ENCODE peak calls at places on chromosomes 5 and 9, in ten cellular contexts. One of them, this sample, is unnamed.
A peak's percentile ranks its signal among the peaks of the same experiment; 100 is the strongest.

GRCh38 chr5:172482156-172483020 is 28.1 kb upstream of the SH3PXD2B start:
- DNase-seq in AG09309: no peak
- DNase-seq in BJ: no peak
- DNase-seq in H9: no peak
- DNase-seq in left ventricle myocardium inferior: no peak
- DNase-seq in left lung: no peak
- DNase-seq in GM13977: no peak
- DNase-seq in suprapubic skin: no peak
- DNase-seq in right atrium auricular region: no peak
- DNase-seq in Calu3: no peak
- DNase-seq in this sample: no peak

GRCh38 chr5:109585012-109585599 is 104.6 kb upstream of the MAN2A1 start:
- DNase-seq in AG09309: no peak
- DNase-seq in BJ: no peak
- DNase-seq in H9: no peak
- DNase-seq in left ventricle myocardium inferior: no peak
- DNase-seq in left lung: no peak
- DNase-seq in GM13977: no peak
- DNase-seq in suprapubic skin: no peak
- DNase-seq in right atrium auricular region: no peak
- DNase-seq in Calu3: no peak
- DNase-seq in this sample: no peak

GRCh38 chr5:107129051-107129450 is 541.7 kb downstream of the EFNA5 start:
- DNase-seq in AG09309: no peak
- DNase-seq in BJ: no peak
- DNase-seq in H9: no peak
- DNase-seq in left ventricle myocardium inferior: no peak
- DNase-seq in left lung: no peak
- DNase-seq in GM13977: no peak
- DNase-seq in suprapubic skin: no peak
- DNase-seq in right atrium auricular region: no peak
- DNase-seq in Calu3: no peak
- DNase-seq in this sample: peak; percentile 38

GRCh38 chr9:19239955-19240354 is 9.5 kb downstream of the DENND4C start:
- DNase-seq in AG09309: no peak
- DNase-seq in BJ: no peak
- DNase-seq in H9: no peak
- DNase-seq in left ventricle myocardium inferior: no peak
- DNase-seq in left lung: no peak
- DNase-seq in GM13977: no peak
- DNase-seq in suprapubic skin: no peak
- DNase-seq in right atrium auricular region: no peak
- DNase-seq in Calu3: no peak
- DNase-seq in this sample: no peak

GRCh38 chr9:126149661-126150060 is 177.0 kb upstream of the MVB12B start:
- DNase-seq in AG09309: no peak
- DNase-seq in BJ: no peak
- DNase-seq in H9: peak; percentile 27
- DNase-seq in left ventricle myocardium inferior: no peak
- DNase-seq in left lung: peak; percentile 35
- DNase-seq in GM13977: no peak
- DNase-seq in suprapubic skin: no peak
- DNase-seq in right atrium auricular region: peak; percentile 43
- DNase-seq in Calu3: no peak
- DNase-seq in this sample: no peak

GRCh38 chr5:44983006-44983405 is 174.3 kb downstream of the MRPS30 start:
- DNase-seq in AG09309: no peak
- DNase-seq in BJ: no peak
- DNase-seq in H9: no peak
- DNase-seq in left ventricle myocardium inferior: no peak
- DNase-seq in left lung: no peak
- DNase-seq in GM13977: no peak
- DNase-seq in suprapubic skin: no peak
- DNase-seq in right atrium auricular region: no peak
- DNase-seq in Calu3: no peak
- DNase-seq in this sample: peak; percentile 1

GRCh38 chr9:14747116-14747515 is 24.6 kb upstream of the CER1 start:
- DNase-seq in AG09309: no peak
- DNase-seq in BJ: no peak
- DNase-seq in H9: no peak
- DNase-seq in left ventricle myocardium inferior: no peak
- DNase-seq in left lung: no peak
- DNase-seq in GM13977: no peak
- DNase-seq in suprapubic skin: no peak
- DNase-seq in right atrium auricular region: no peak
- DNase-seq in Calu3: no peak
- DNase-seq in this sample: no peak

GRCh38 chr5:156328176-156328575 is 1.2 kb downstream of the SGCD start:
- DNase-seq in AG09309: no peak
- DNase-seq in BJ: no peak
- DNase-seq in H9: no peak
- DNase-seq in left ventricle myocardium inferior: no peak
- DNase-seq in left lung: no peak
- DNase-seq in GM13977: no peak
- DNase-seq in suprapubic skin: no peak
- DNase-seq in right atrium auricular region: no peak
- DNase-seq in Calu3: no peak
- DNase-seq in this sample: no peak

GRCh38 chr9:99465231-99465891 is 243.3 kb downstream of the SEC61B start:
- DNase-seq in AG09309: no peak
- DNase-seq in BJ: peak; percentile 57
- DNase-seq in H9: no peak
- DNase-seq in left ventricle myocardium inferior: no peak
- DNase-seq in left lung: peak; percentile 43
- DNase-seq in GM13977: no peak
- DNase-seq in suprapubic skin: no peak
- DNase-seq in right atrium auricular region: no peak
- DNase-seq in Calu3: no peak
- DNase-seq in this sample: no peak

GRCh38 chr9:136093995-136094881 is 851 bp downstream of the NACC2 start:
- DNase-seq in AG09309: no peak
- DNase-seq in BJ: no peak
- DNase-seq in H9: no peak
- DNase-seq in left ventricle myocardium inferior: peak; percentile 88
- DNase-seq in left lung: peak; percentile 92
- DNase-seq in GM13977: no peak
- DNase-seq in suprapubic skin: peak; percentile 87
- DNase-seq in right atrium auricular region: peak; percentile 86
- DNase-seq in Calu3: peak; percentile 69
- DNase-seq in this sample: peak; percentile 42

GRCh38 chr5:38483788-38484398 is 72.6 kb downstream of the LIFR start:
- DNase-seq in AG09309: no peak
- DNase-seq in BJ: no peak
- DNase-seq in H9: no peak
- DNase-seq in left ventricle myocardium inferior: no peak
- DNase-seq in left lung: no peak
- DNase-seq in GM13977: no peak
- DNase-seq in suprapubic skin: no peak
- DNase-seq in right atrium auricular region: no peak
- DNase-seq in Calu3: no peak
- DNase-seq in this sample: no peak

GRCh38 chr5:77167695-77168111 is 42.8 kb upstream of the PDE8B start:
- DNase-seq in AG09309: peak; percentile 55
- DNase-seq in BJ: peak; percentile 75
- DNase-seq in H9: no peak
- DNase-seq in left ventricle myocardium inferior: no peak
- DNase-seq in left lung: no peak
- DNase-seq in GM13977: no peak
- DNase-seq in suprapubic skin: no peak
- DNase-seq in right atrium auricular region: no peak
- DNase-seq in Calu3: no peak
- DNase-seq in this sample: peak; percentile 89

GRCh38 chr5:110056580-110057114 is 366.9 kb downstream of the MAN2A1 start:
- DNase-seq in AG09309: no peak
- DNase-seq in BJ: no peak
- DNase-seq in H9: no peak
- DNase-seq in left ventricle myocardium inferior: no peak
- DNase-seq in left lung: no peak
- DNase-seq in GM13977: no peak
- DNase-seq in suprapubic skin: no peak
- DNase-seq in right atrium auricular region: no peak
- DNase-seq in Calu3: no peak
- DNase-seq in this sample: no peak

GRCh38 chr9:840343-840742 is 1.2 kb upstream of the DMRT1 start:
- DNase-seq in AG09309: no peak
- DNase-seq in BJ: no peak
- DNase-seq in H9: peak; percentile 73
- DNase-seq in left ventricle myocardium inferior: no peak
- DNase-seq in left lung: no peak
- DNase-seq in GM13977: no peak
- DNase-seq in suprapubic skin: no peak
- DNase-seq in right atrium auricular region: no peak
- DNase-seq in Calu3: no peak
- DNase-seq in this sample: no peak

GRCh38 chr5:150133581-150134197 is 22.0 kb downstream of the PDGFRB start:
- DNase-seq in AG09309: no peak
- DNase-seq in BJ: no peak
- DNase-seq in H9: no peak
- DNase-seq in left ventricle myocardium inferior: no peak
- DNase-seq in left lung: no peak
- DNase-seq in GM13977: no peak
- DNase-seq in suprapubic skin: no peak
- DNase-seq in right atrium auricular region: no peak
- DNase-seq in Calu3: no peak
- DNase-seq in this sample: no peak

GRCh38 chr9:104232781-104233341 is 138.8 kb downstream of the SMC2 start:
- DNase-seq in AG09309: no peak
- DNase-seq in BJ: no peak
- DNase-seq in H9: no peak
- DNase-seq in left ventricle myocardium inferior: no peak
- DNase-seq in left lung: no peak
- DNase-seq in GM13977: no peak
- DNase-seq in suprapubic skin: no peak
- DNase-seq in right atrium auricular region: no peak
- DNase-seq in Calu3: no peak
- DNase-seq in this sample: peak; percentile 52

GRCh38 chr5:154461531-154461930 is 15.7 kb downstream of the SAP30L start:
- DNase-seq in AG09309: no peak
- DNase-seq in BJ: no peak
- DNase-seq in H9: peak; percentile 49
- DNase-seq in left ventricle myocardium inferior: no peak
- DNase-seq in left lung: no peak
- DNase-seq in GM13977: no peak
- DNase-seq in suprapubic skin: no peak
- DNase-seq in right atrium auricular region: no peak
- DNase-seq in Calu3: no peak
- DNase-seq in this sample: no peak

GRCh38 chr9:71145179-71145578 is 23.8 kb upstream of the TRPM3 start:
- DNase-seq in AG09309: no peak
- DNase-seq in BJ: no peak
- DNase-seq in H9: no peak
- DNase-seq in left ventricle myocardium inferior: no peak
- DNase-seq in left lung: no peak
- DNase-seq in GM13977: no peak
- DNase-seq in suprapubic skin: no peak
- DNase-seq in right atrium auricular region: no peak
- DNase-seq in Calu3: no peak
- DNase-seq in this sample: no peak

DNA sequence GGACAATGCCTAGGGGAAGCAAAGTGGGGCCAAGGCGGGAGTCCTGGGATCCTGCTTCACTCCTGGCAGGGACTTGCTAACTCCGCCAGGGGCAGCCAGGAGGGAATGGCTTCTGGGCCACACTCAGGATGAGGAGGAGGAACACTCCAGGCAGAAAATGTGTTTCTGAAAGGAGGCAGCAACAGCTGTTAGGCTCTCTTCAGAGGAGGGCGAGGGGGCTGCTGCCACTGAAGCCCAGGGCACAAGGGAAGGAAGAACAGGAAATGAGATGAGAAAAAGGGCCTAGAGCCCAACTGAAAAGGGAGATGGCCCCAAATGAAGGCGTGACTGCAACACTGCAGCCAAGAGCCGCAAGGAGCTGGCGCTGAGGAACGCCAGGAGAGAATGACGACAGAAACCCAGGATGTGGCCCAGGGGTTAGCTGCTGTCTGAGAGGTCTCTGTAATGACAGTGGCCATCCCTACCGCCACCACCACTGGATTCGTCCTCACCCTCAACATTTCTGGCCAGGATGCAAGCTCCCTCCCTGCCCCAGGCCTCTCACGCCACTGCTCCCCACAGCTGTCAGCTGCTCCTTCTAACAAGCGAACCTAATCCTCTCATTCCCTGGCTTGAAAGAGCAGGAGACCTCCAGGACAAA is 15.8 kb downstream of the PSMB7 start:
- DNase-seq in AG09309: no peak
- DNase-seq in BJ: peak; percentile 50
- DNase-seq in H9: peak; percentile 54
- DNase-seq in left ventricle myocardium inferior: peak; percentile 46
- DNase-seq in left lung: no peak
- DNase-seq in GM13977: no peak
- DNase-seq in suprapubic skin: no peak
- DNase-seq in right atrium auricular region: no peak
- DNase-seq in Calu3: no peak
- DNase-seq in this sample: peak; percentile 60
- TF ChIP-seq CTCF in AG09309: peak; percentile 4
- TF ChIP-seq CTCF in BJ: peak; percentile 53
- TF ChIP-seq CTCF in H9: no peak
- TF ChIP-seq CTCF in left ventricle myocardium inferior: peak; percentile 11
- TF ChIP-seq CTCF in left lung: no peak
- TF ChIP-seq CTCF in GM13977: no peak
- TF ChIP-seq CTCF in suprapubic skin: no peak
- TF ChIP-seq CTCF in right atrium auricular region: no peak
- TF ChIP-seq CTCF in Calu3: no peak
- TF ChIP-seq CTCF in this sample: peak; percentile 24

GRCh38 chr5:73303139-73304079 is 130.4 kb downstream of the TMEM174 start:
- DNase-seq in AG09309: no peak
- DNase-seq in BJ: no peak
- DNase-seq in H9: peak; percentile 89
- DNase-seq in left ventricle myocardium inferior: no peak
- DNase-seq in left lung: peak; percentile 75
- DNase-seq in GM13977: no peak
- DNase-seq in suprapubic skin: no peak
- DNase-seq in right atrium auricular region: no peak
- DNase-seq in Calu3: peak; percentile 51
- DNase-seq in this sample: no peak
- TF ChIP-seq CTCF in AG09309: no peak
- TF ChIP-seq CTCF in BJ: no peak
- TF ChIP-seq CTCF in H9: peak; percentile 71
- TF ChIP-seq CTCF in left ventricle myocardium inferior: no peak
- TF ChIP-seq CTCF in left lung: no peak
- TF ChIP-seq CTCF in GM13977: no peak
- TF ChIP-seq CTCF in suprapubic skin: no peak
- TF ChIP-seq CTCF in right atrium auricular region: no peak
- TF ChIP-seq CTCF in Calu3: peak; percentile 43
- TF ChIP-seq CTCF in this sample: peak; percentile 38

GRCh38 chr5:132281856-132282614 is 12.2 kb upstream of the SLC22A4 start:
- DNase-seq in AG09309: no peak
- DNase-seq in BJ: no peak
- DNase-seq in H9: peak; percentile 16
- DNase-seq in left ventricle myocardium inferior: no peak
- DNase-seq in left lung: no peak
- DNase-seq in GM13977: no peak
- DNase-seq in suprapubic skin: no peak
- DNase-seq in right atrium auricular region: peak; percentile 38
- DNase-seq in Calu3: no peak
- DNase-seq in this sample: no peak
- TF ChIP-seq CTCF in AG09309: no peak
- TF ChIP-seq CTCF in BJ: no peak
- TF ChIP-seq CTCF in H9: peak; percentile 16
- TF ChIP-seq CTCF in left ventricle myocardium inferior: no peak
- TF ChIP-seq CTCF in left lung: no peak
- TF ChIP-seq CTCF in GM13977: no peak
- TF ChIP-seq CTCF in suprapubic skin: no peak
- TF ChIP-seq CTCF in right atrium auricular region: no peak
- TF ChIP-seq CTCF in Calu3: no peak
- TF ChIP-seq CTCF in this sample: no peak

GRCh38 chr5:16437974-16438373 is 27.6 kb downstream of the ZNF622 start:
- DNase-seq in AG09309: no peak
- DNase-seq in BJ: no peak
- DNase-seq in H9: no peak
- DNase-seq in left ventricle myocardium inferior: no peak
- DNase-seq in left lung: no peak
- DNase-seq in GM13977: no peak
- DNase-seq in suprapubic skin: no peak
- DNase-seq in right atrium auricular region: no peak
- DNase-seq in Calu3: no peak
- DNase-seq in this sample: no peak
- TF ChIP-seq CTCF in AG09309: peak; percentile 26
- TF ChIP-seq CTCF in BJ: peak; percentile 29
- TF ChIP-seq CTCF in H9: peak; percentile 37
- TF ChIP-seq CTCF in left ventricle myocardium inferior: peak; percentile 35
- TF ChIP-seq CTCF in left lung: no peak
- TF ChIP-seq CTCF in GM13977: no peak
- TF ChIP-seq CTCF in suprapubic skin: no peak
- TF ChIP-seq CTCF in right atrium auricular region: no peak
- TF ChIP-seq CTCF in Calu3: no peak
- TF ChIP-seq CTCF in this sample: no peak

This sample was measured in astrocyte of the spinal cord.